ENCODE peak calls at places on chromosome 18, in ten cellular contexts. W, Y, F, A, R, C, T, Z, K and B are unnamed samples.

GRCh38 chr18:53489266-53489665 is 735.2 kb downstream of the MBD2 start:
- DNase-seq in W (no peak), Y (no peak), F (no peak), A (no peak), R (no peak), C (no peak), T (no peak), Z (no peak), K (no peak), B (no peak)

GRCh38 chr18:36153203-36153602 is 23.5 kb downstream of the ELP2 start:
- DNase-seq in W (no peak), Y (peak), F (no peak), A (no peak), R (no peak), C (peak), T (peak), Z (no peak), K (no peak), B (no peak)

GRCh38 chr18:76610933-76611749 is 116.1 kb upstream of the ZNF516 start:
- DNase-seq in W (no peak), Y (peak), F (no peak), A (no peak), R (no peak), C (peak), T (no peak), Z (no peak), K (peak), B (peak)

GRCh38 chr18:468841-469796 is 31.4 kb downstream of the COLEC12 start:
- DNase-seq in W (no peak), Y (no peak), F (no peak), A (no peak), R (no peak), C (no peak), T (no peak), Z (no peak), K (no peak), B (no peak)

GRCh38 chr18:70709720-70710119 is 420.9 kb downstream of the SOCS6 start:
- DNase-seq in W (no peak), Y (no peak), F (no peak), A (no peak), R (no peak), C (no peak), T (no peak), Z (no peak), K (no peak), B (no peak)

GRCh38 chr18:25351773-25352628 is at the start of gene ZNF521:
- DNase-seq in W (peak), Y (peak), F (peak), A (peak), R (peak), C (peak), T (peak), Z (no peak), K (peak), B (peak)

GRCh38 chr18:28040216-28040615 is 136.7 kb downstream of the CDH2 start:
- DNase-seq in W (no peak), Y (no peak), F (no peak), A (no peak), R (no peak), C (no peak), T (no peak), Z (no peak), K (no peak), B (no peak)

GRCh38 chr18:13003466-13003896 is 12.3 kb downstream of the CEP192 start:
- DNase-seq in W (peak), Y (peak), F (no peak), A (no peak), R (no peak), C (peak), T (peak), Z (peak), K (peak), B (peak)

GRCh38 chr18:29154196-29154757 is 977.3 kb upstream of the CDH2 start:
- DNase-seq in W (no peak), Y (peak), F (no peak), A (no peak), R (no peak), C (peak), T (no peak), Z (no peak), K (peak), B (peak)

GRCh38 chr18:64929026-64929425 is 780.1 kb upstream of the LINC00305 start:
- DNase-seq in W (no peak), Y (peak), F (no peak), A (no peak), R (no peak), C (peak), T (no peak), Z (no peak), K (peak), B (peak)

GRCh38 chr18:4251873-4252272 is 203.2 kb downstream of the DLGAP1 start:
- DNase-seq in W (no peak), Y (no peak), F (no peak), A (no peak), R (no peak), C (no peak), T (no peak), Z (no peak), K (no peak), B (no peak)

DNA sequence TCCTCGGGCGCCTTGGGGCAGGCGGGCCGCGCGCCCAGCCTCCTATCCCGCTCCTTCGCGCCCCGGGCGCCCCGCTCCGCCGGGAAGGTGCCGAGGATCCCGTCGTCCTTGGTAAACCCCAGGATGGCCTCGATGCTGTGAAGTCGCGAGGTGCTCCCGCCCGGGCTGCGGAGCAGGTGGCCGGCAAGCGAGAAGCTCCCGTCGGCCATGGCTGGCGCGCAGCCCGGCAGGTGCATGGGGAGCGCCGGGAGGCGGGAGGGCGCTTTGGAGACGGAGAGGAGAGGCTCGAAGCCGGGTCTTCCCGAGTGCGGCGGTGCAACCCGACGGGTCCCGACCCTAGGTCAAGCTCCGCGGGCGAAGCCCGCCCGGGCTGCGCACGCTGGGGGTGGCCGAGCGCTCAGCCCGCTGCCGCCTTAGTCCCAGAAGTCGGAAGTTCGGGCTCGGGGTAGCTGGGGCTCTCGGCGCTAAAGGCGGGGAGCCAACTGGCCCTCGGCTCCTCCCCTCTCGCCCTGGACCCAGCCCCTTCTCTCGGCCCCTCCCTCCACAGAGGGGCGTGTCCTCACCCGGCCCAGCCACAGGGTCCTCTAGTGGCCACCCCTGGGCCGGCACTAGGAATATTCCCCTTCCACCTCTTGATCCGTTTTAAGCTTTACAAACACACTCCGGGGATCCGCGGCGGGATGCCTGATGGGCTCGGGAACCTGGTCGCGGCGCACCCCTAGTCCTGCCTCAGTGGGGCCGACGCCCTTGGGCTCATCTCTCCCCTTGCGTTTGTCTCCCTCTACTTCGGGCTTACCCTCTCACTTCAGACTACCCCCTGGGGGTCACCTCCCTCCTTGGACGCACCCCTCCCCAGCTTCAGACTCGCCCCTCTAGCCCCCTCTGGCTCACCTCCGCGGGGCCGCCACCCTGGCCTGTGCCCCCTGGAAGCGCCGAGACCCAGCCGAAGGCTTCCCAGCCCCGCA is at the start of gene RAX:
- DNase-seq in W (no peak), Y (no peak), F (no peak), A (no peak), R (no peak), C (no peak), T (no peak), Z (peak), K (no peak), B (no peak)
- TF ChIP-seq CTCF in W (no peak), Y (no peak), F (no peak), A (peak), R (no peak), C (no peak), T (no peak), Z (no peak), K (no peak), B (peak)

DNA sequence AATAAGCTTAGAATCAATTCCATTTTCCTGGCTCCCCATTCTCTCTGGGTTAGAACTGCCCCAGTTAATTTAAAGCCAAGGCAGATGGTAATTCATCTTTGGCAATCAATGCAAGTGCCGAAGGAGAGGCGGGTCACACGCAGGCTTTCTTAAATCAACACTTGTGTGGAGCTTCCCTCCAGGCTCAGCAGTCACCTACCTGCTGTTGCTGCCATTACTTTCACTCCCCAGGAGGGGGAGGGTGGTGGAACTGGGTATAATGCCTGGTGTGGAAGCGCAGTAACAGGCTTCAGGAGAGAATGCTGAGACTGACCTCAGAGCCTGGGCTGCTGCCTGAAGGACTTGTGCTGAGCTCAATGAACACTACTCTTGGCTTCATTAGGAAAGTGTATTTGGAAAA is 19.2 kb downstream of the TTR start:
- DNase-seq in W (peak), Y (no peak), F (no peak), A (no peak), R (no peak), C (no peak), T (no peak), Z (no peak), K (peak), B (peak)
- TF ChIP-seq CTCF in W (peak), Y (no peak), F (no peak), A (no peak), R (no peak), C (no peak), T (no peak), Z (no peak), K (peak), B (peak)

DNA sequence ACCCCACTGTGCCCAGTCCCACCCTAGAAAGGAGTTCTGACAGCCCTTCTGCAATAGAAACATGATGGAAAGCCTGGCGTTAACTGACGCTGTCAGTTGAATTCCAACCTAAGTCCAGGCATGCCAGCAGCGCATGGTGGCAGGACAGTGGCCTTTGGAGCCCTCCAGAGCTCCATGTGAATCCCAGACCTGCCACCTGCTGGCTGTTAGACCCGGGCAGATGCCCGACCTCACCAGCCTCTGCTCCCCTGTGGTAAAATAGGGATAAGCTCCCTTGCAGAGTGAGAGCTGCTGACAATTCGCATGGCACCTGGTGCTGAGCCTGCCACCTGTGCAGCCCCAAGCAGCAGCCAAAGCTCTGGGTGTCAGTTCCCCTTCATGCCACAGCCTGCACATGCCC is 138.6 kb downstream of the LOXHD1 start:
- DNase-seq in W (no peak), Y (no peak), F (no peak), A (peak), R (no peak), C (no peak), T (no peak), Z (no peak), K (peak), B (peak)
- TF ChIP-seq CTCF in W (no peak), Y (no peak), F (no peak), A (no peak), R (no peak), C (no peak), T (peak), Z (no peak), K (peak), B (peak)

DNA sequence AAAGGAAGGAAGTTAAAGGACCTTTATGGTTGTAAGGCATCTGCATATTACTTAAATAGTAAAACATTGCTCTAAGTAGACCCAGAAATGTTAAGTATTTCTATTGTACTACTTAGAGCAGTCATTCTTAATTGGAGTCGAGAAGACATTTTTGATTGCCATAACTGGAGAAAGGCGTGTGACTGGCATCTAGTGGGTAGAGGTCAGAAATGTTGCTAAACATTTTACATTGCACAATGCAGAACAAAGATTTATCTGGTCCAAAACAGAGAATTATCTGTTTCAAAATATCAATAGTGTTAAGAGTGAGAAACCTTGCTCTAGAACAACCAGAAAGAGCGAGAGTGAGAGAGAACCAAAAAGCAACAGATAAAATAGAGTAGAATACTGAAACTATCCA is 23.3 kb upstream of the ROCK1 start:
- DNase-seq in W (no peak), Y (peak), F (no peak), A (no peak), R (no peak), C (no peak), T (no peak), Z (no peak), K (peak), B (peak)
- TF ChIP-seq CTCF in W (peak), Y (peak), F (no peak), A (peak), R (peak), C (no peak), T (peak), Z (no peak), K (peak), B (peak)

GRCh38 chr18:11994708-11995444 is 13.6 kb downstream of the IMPA2 start:
- DNase-seq in W (peak), Y (peak), F (peak), A (no peak), R (peak), C (no peak), T (no peak), Z (peak), K (peak), B (peak)

GRCh38 chr18:11994346-11994707 is 13.0 kb downstream of the IMPA2 start:
- DNase-seq in W (peak), Y (peak), F (peak), A (no peak), R (peak), C (no peak), T (no peak), Z (peak), K (peak), B (peak)

GRCh38 chr18:11996190-11996754 is 15.0 kb downstream of the IMPA2 start:
- DNase-seq in W (no peak), Y (no peak), F (no peak), A (no peak), R (peak), C (no peak), T (no peak), Z (no peak), K (no peak), B (no peak)

GRCh38 chr18:11996907-11997306 is 15.6 kb downstream of the IMPA2 start:
- DNase-seq in W (no peak), Y (no peak), F (no peak), A (no peak), R (no peak), C (no peak), T (no peak), Z (no peak), K (no peak), B (no peak)

DNA sequence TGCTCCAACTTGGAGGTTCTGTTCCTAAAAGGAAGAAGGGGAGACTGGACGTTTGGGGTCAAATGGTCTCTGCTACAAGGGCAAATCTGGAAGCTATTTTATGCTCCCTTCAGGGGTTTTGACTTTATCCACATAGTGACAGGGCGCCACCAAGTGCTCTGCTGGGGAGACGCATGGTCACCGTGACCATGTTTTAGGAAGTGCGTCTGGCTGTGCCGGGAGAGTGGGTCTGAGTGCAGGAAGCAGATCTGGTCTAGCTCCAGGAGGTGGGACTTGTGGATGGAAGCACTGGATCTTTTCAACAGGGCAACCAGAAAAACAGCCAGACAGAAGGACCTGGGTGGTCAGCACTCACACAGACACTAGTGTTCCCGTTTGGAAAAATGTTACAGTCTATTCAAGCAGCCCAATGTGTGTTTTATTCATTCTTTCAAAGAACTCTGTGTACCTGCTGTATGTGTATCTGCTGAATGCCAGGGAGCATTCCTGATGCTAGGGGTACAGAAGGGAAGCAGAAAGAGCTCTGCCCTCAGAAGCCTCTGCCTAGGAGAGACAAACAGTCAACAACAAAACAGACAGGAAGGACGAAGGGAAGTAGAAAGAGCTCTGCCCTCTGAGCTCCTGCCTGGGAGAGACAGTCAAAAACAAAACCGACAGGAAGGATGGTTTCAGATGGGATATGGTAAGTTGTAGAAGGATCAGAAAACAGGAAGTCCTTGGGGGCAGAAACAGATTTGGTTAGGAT is 14.3 kb downstream of the IMPA2 start:
- DNase-seq in W (peak), Y (peak), F (peak), A (no peak), R (peak), C (peak), T (peak), Z (peak), K (peak), B (peak)
- TF ChIP-seq CTCF in W (peak), Y (peak), F (no peak), A (peak), R (peak), C (peak), T (peak), Z (peak), K (peak), B (peak)

DNA sequence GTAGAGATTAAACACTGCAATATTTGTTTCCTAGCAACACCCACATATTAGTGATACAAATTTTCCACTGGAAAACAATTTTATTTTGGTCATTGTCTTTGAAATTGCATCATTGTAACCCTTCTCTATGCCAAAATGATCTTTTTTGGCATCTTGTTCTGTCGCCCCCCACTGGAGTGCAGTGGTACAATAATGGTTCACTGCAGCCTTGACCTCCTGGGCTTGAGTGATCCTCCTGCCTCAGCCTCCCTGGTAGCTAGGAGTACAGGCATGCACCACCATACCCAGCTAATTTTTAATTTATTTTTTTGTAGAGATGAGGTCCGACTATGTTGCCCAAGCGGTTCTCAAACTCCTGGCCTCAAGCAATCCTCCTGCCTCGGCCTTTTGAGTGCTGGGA is 117.4 kb downstream of the PIK3C3 start:
- DNase-seq in W (no peak), Y (no peak), F (no peak), A (no peak), R (no peak), C (no peak), T (no peak), Z (no peak), K (no peak), B (no peak)
- TF ChIP-seq CTCF in W (no peak), Y (no peak), F (no peak), A (no peak), R (no peak), C (no peak), T (peak), Z (no peak), K (no peak), B (no peak)

GRCh38 chr18:45876131-45876530 is 50.7 kb downstream of the SIGLEC15 start:
- DNase-seq in W (no peak), Y (peak), F (no peak), A (no peak), R (no peak), C (peak), T (no peak), Z (no peak), K (no peak), B (no peak)

GRCh38 chr18:45870419-45870818 is 44.9 kb downstream of the SIGLEC15 start:
- DNase-seq in W (no peak), Y (no peak), F (no peak), A (no peak), R (no peak), C (no peak), T (no peak), Z (no peak), K (no peak), B (no peak)

GRCh38 chr18:45877403-45877802 is 51.9 kb downstream of the SIGLEC15 start:
- DNase-seq in W (no peak), Y (no peak), F (no peak), A (no peak), R (no peak), C (no peak), T (no peak), Z (no peak), K (no peak), B (no peak)

GRCh38 chr18:45874501-45875184 is 49.2 kb downstream of the SIGLEC15 start:
- DNase-seq in W (no peak), Y (peak), F (no peak), A (no peak), R (no peak), C (peak), T (no peak), Z (no peak), K (no peak), B (no peak)

DNA sequence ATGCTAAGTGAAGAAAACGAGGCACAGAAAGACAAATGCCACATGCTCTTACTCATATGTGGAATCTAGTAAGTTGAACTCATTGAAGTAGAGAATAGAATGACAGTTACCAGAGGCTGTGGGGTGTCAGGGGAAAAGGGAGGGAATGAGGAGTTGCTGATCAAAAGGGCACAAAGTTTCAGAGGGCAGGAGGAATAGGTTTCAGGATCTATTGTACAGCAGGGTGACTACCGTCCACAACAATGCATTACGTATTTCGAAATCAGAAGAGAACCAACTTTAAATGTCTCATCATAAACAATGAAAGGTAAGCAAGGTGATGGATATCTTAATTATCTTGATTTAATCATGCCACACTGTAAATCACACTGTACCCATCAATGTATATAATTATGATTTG is 46.2 kb downstream of the SIGLEC15 start:
- DNase-seq in W (no peak), Y (no peak), F (no peak), A (no peak), R (no peak), C (no peak), T (no peak), Z (no peak), K (peak), B (peak)
- TF ChIP-seq CTCF in W (no peak), Y (no peak), F (no peak), A (no peak), R (no peak), C (no peak), T (no peak), Z (no peak), K (no peak), B (no peak)

GRCh38 chr18:57135705-57136104 is 11.2 kb upstream of the BOD1L2 start:
- DNase-seq in W (no peak), Y (no peak), F (no peak), A (no peak), R (no peak), C (no peak), T (no peak), Z (no peak), K (no peak), B (no peak)
- TF ChIP-seq CTCF in W (no peak), Y (peak), F (no peak), A (no peak), R (no peak), C (no peak), T (peak), Z (no peak), K (peak), B (no peak)